ENCODE peak calls at places on chromosome 15, in five cellular contexts. One of them, this sample, is unnamed.

GRCh38 chr15:61084944-61085367 is 144.1 kb downstream of the RORA start:
- DNase-seq in heart left ventricle: no peak
- DNase-seq in WTC11: no peak
- DNase-seq in CD8-positive, alpha-beta T cell: no peak
- DNase-seq in Calu3: no peak
- DNase-seq in this sample: peak

GRCh38 chr15:65354835-65355172 is 23.0 kb downstream of the IGDCC3 start:
- DNase-seq in heart left ventricle: no peak
- DNase-seq in WTC11: no peak
- DNase-seq in CD8-positive, alpha-beta T cell: no peak
- DNase-seq in Calu3: no peak
- DNase-seq in this sample: no peak

GRCh38 chr15:48176957-48177356 is 1.1 kb downstream of the MYEF2 start:
- DNase-seq in heart left ventricle: no peak
- DNase-seq in WTC11: no peak
- DNase-seq in CD8-positive, alpha-beta T cell: no peak
- DNase-seq in Calu3: no peak
- DNase-seq in this sample: no peak

GRCh38 chr15:52295421-52295991 is at the start of gene MYO5C:
- DNase-seq in heart left ventricle: peak
- DNase-seq in WTC11: peak
- DNase-seq in CD8-positive, alpha-beta T cell: no peak
- DNase-seq in Calu3: peak
- DNase-seq in this sample: peak

GRCh38 chr15:31392761-31393401 is 66.2 kb downstream of the KLF13 start:
- DNase-seq in heart left ventricle: no peak
- DNase-seq in WTC11: no peak
- DNase-seq in CD8-positive, alpha-beta T cell: peak
- DNase-seq in Calu3: no peak
- DNase-seq in this sample: peak

GRCh38 chr15:47964229-47964628 is 156.6 kb upstream of the SLC24A5 start:
- DNase-seq in heart left ventricle: no peak
- DNase-seq in WTC11: no peak
- DNase-seq in CD8-positive, alpha-beta T cell: no peak
- DNase-seq in Calu3: no peak
- DNase-seq in this sample: no peak

GRCh38 chr15:48177875-48178611 is at the start of gene MYEF2:
- DNase-seq in heart left ventricle: peak
- DNase-seq in WTC11: peak
- DNase-seq in CD8-positive, alpha-beta T cell: peak
- DNase-seq in Calu3: peak
- DNase-seq in this sample: peak

GRCh38 chr15:78075490-78076230 is 1.9 kb downstream of the TBC1D2B start:
- DNase-seq in heart left ventricle: peak
- DNase-seq in WTC11: peak
- DNase-seq in CD8-positive, alpha-beta T cell: no peak
- DNase-seq in Calu3: peak
- DNase-seq in this sample: peak

GRCh38 chr15:64009798-64010241 is 36.5 kb downstream of the DAPK2 start:
- DNase-seq in heart left ventricle: no peak
- DNase-seq in WTC11: no peak
- DNase-seq in CD8-positive, alpha-beta T cell: peak
- DNase-seq in Calu3: no peak
- DNase-seq in this sample: no peak

GRCh38 chr15:91065505-91065904 is 34.6 kb upstream of the SV2B start:
- DNase-seq in heart left ventricle: peak
- DNase-seq in WTC11: no peak
- DNase-seq in CD8-positive, alpha-beta T cell: no peak
- DNase-seq in Calu3: no peak
- DNase-seq in this sample: no peak

GRCh38 chr15:85667491-85668424 is 127.0 kb downstream of the KLHL25 start:
- DNase-seq in heart left ventricle: peak
- DNase-seq in WTC11: no peak
- DNase-seq in CD8-positive, alpha-beta T cell: peak
- DNase-seq in Calu3: peak
- DNase-seq in this sample: no peak

GRCh38 chr15:58462547-58462946 is 30.8 kb downstream of the LIPC start:
- DNase-seq in heart left ventricle: no peak
- DNase-seq in WTC11: no peak
- DNase-seq in CD8-positive, alpha-beta T cell: no peak
- DNase-seq in Calu3: peak
- DNase-seq in this sample: peak

GRCh38 chr15:38536201-38536676 is 28.4 kb downstream of the RASGRP1 start:
- DNase-seq in heart left ventricle: peak
- DNase-seq in WTC11: no peak
- DNase-seq in CD8-positive, alpha-beta T cell: no peak
- DNase-seq in Calu3: no peak
- DNase-seq in this sample: no peak

GRCh38 chr15:68001811-68002210 is 52.3 kb upstream of the PIAS1 start:
- DNase-seq in heart left ventricle: no peak
- DNase-seq in WTC11: no peak
- DNase-seq in CD8-positive, alpha-beta T cell: no peak
- DNase-seq in Calu3: no peak
- DNase-seq in this sample: no peak

GRCh38 chr15:90914240-90915080 is 11.4 kb downstream of the MAN2A2 start:
- DNase-seq in heart left ventricle: peak
- DNase-seq in WTC11: no peak
- DNase-seq in CD8-positive, alpha-beta T cell: no peak
- DNase-seq in Calu3: no peak
- DNase-seq in this sample: no peak

GRCh38 chr15:61069369-61070075 is 159.6 kb downstream of the RORA start:
- DNase-seq in heart left ventricle: no peak
- DNase-seq in WTC11: no peak
- DNase-seq in CD8-positive, alpha-beta T cell: no peak
- DNase-seq in Calu3: no peak
- DNase-seq in this sample: no peak

GRCh38 chr15:45573961-45574629 is 13.1 kb upstream of the BLOC1S6 start:
- DNase-seq in heart left ventricle: no peak
- DNase-seq in WTC11: peak
- DNase-seq in CD8-positive, alpha-beta T cell: no peak
- DNase-seq in Calu3: peak
- DNase-seq in this sample: peak
- TF ChIP-seq CTCF in heart left ventricle: no peak
- TF ChIP-seq CTCF in WTC11: peak
- TF ChIP-seq CTCF in CD8-positive, alpha-beta T cell: no peak
- TF ChIP-seq CTCF in Calu3: no peak
- TF ChIP-seq CTCF in this sample: peak

DNA sequence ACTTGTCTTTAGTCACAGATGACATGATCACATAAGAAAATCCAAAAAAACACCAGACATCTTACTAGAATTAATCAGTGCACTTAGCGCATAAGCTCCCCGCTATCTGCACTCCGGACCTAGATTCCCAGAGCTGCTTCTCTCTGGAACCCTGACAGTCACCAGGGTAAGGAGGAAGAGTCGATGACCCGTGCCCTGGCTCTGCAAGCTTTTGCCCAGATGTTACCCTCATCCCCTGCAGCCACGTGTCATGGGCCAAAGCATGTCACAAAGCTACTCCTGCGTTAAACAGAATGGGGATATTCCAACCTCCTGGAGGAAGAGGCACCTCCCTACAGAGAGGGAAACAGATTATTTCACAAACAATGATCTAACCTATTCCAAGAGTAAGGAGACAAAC is 97.3 kb downstream of the MINAR1 start:
- DNase-seq in heart left ventricle: no peak
- DNase-seq in WTC11: no peak
- DNase-seq in CD8-positive, alpha-beta T cell: no peak
- DNase-seq in Calu3: no peak
- DNase-seq in this sample: no peak
- TF ChIP-seq CTCF in heart left ventricle: no peak
- TF ChIP-seq CTCF in WTC11: no peak
- TF ChIP-seq CTCF in CD8-positive, alpha-beta T cell: no peak
- TF ChIP-seq CTCF in Calu3: no peak
- TF ChIP-seq CTCF in this sample: no peak

GRCh38 chr15:66566963-66567531 is 1.2 kb upstream of the LCTL start:
- DNase-seq in heart left ventricle: peak
- DNase-seq in WTC11: peak
- DNase-seq in CD8-positive, alpha-beta T cell: peak
- DNase-seq in Calu3: peak
- DNase-seq in this sample: peak
- TF ChIP-seq CTCF in heart left ventricle: peak
- TF ChIP-seq CTCF in WTC11: peak
- TF ChIP-seq CTCF in CD8-positive, alpha-beta T cell: peak
- TF ChIP-seq CTCF in Calu3: peak
- TF ChIP-seq CTCF in this sample: peak

DNA sequence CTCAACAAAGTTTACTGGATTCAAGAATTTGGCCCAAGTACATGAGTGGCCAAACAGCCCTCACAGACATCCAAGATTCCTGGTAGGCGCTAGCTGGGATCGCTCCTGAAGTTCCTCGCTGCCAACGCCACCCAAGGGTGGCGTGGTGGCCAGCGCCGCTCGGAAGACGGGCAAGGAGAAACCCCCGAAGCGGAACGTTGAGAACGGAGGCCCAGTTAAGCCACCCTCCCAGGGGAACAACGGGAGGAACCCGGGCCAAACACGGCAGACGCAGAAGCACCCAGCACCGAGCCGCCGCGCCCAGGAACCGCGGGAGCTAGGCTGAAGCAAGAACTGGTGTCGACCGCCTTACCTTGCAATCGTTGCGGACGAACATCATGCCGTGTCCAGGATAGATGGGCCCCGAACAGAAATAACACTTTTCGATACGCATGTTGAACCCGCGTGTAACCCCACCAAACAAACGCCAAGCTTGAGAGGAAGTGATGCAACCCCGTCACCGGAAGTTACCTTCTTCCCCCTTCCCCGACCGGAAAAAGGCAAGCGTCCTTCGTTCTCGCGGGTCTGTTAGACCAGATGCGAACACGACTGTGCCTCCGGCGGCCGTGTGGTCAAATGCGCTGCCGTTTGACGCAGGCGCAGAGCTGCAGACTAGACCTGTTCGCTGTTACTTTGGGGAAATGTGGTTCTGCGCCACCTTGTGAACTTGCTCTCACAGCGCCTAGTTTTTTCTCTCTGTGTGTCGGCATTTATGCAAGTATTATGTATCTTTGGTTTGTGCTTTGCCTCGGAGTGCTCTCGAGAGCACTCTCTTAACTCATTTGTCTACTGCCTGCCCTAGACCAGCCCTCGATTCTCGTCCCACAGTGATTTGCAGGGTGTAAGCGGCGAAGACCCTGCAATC is at the start of gene RSL24D1:
- DNase-seq in heart left ventricle: peak
- DNase-seq in WTC11: peak
- DNase-seq in CD8-positive, alpha-beta T cell: peak
- DNase-seq in Calu3: peak
- DNase-seq in this sample: peak
- TF ChIP-seq CTCF in heart left ventricle: peak
- TF ChIP-seq CTCF in WTC11: no peak
- TF ChIP-seq CTCF in CD8-positive, alpha-beta T cell: no peak
- TF ChIP-seq CTCF in Calu3: no peak
- TF ChIP-seq CTCF in this sample: peak

DNA sequence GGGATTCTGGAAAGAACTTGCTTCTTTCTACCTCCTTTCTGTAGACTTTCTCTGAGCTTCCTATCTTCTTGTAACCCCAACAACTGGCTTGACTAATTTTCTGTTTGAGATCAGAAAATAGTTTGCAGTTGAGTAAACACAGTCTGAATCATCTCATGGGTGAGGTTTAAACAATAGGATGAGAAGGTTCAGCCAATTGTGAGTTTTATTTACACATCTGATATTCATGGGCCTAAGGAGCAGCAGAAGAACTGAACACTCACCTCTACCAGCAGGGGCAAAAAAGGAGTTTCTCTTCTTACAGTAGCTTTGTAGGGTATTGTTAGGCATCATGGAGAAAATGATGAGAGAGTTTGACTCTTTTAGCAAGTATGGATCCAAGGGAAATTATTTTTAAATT is 54.2 kb downstream of the DTWD1 start:
- DNase-seq in heart left ventricle: no peak
- DNase-seq in WTC11: no peak
- DNase-seq in CD8-positive, alpha-beta T cell: no peak
- DNase-seq in Calu3: no peak
- DNase-seq in this sample: no peak
- TF ChIP-seq CTCF in heart left ventricle: no peak
- TF ChIP-seq CTCF in WTC11: no peak
- TF ChIP-seq CTCF in CD8-positive, alpha-beta T cell: no peak
- TF ChIP-seq CTCF in Calu3: no peak
- TF ChIP-seq CTCF in this sample: peak

GRCh38 chr15:59689626-59690236 is 611 bp upstream of the BNIP2 start:
- DNase-seq in heart left ventricle: peak
- DNase-seq in WTC11: peak
- DNase-seq in CD8-positive, alpha-beta T cell: peak
- DNase-seq in Calu3: peak
- DNase-seq in this sample: peak

GRCh38 chr15:59688888-59689625 is at the start of gene BNIP2:
- DNase-seq in heart left ventricle: peak
- DNase-seq in WTC11: peak
- DNase-seq in CD8-positive, alpha-beta T cell: peak
- DNase-seq in Calu3: peak
- DNase-seq in this sample: peak

GRCh38 chr15:59687831-59688230 is 1.3 kb downstream of the BNIP2 start:
- DNase-seq in heart left ventricle: no peak
- DNase-seq in WTC11: no peak
- DNase-seq in CD8-positive, alpha-beta T cell: no peak
- DNase-seq in Calu3: no peak
- DNase-seq in this sample: no peak

GRCh38 chr15:59688383-59688887 is 685 bp downstream of the BNIP2 start:
- DNase-seq in heart left ventricle: no peak
- DNase-seq in WTC11: no peak
- DNase-seq in CD8-positive, alpha-beta T cell: peak
- DNase-seq in Calu3: peak
- DNase-seq in this sample: no peak

GRCh38 chr15:59691194-59691805 is 2.2 kb upstream of the BNIP2 start:
- DNase-seq in heart left ventricle: no peak
- DNase-seq in WTC11: no peak
- DNase-seq in CD8-positive, alpha-beta T cell: no peak
- DNase-seq in Calu3: peak
- DNase-seq in this sample: no peak
- TF ChIP-seq CTCF in heart left ventricle: peak
- TF ChIP-seq CTCF in WTC11: no peak
- TF ChIP-seq CTCF in CD8-positive, alpha-beta T cell: peak
- TF ChIP-seq CTCF in Calu3: peak
- TF ChIP-seq CTCF in this sample: peak

GRCh38 chr15:95760508-95760907 is 570.0 kb upstream of the NR2F2 start:
- DNase-seq in heart left ventricle: no peak
- DNase-seq in WTC11: peak
- DNase-seq in CD8-positive, alpha-beta T cell: no peak
- DNase-seq in Calu3: peak
- DNase-seq in this sample: peak
- TF ChIP-seq CTCF in heart left ventricle: no peak
- TF ChIP-seq CTCF in WTC11: no peak
- TF ChIP-seq CTCF in CD8-positive, alpha-beta T cell: no peak
- TF ChIP-seq CTCF in Calu3: no peak
- TF ChIP-seq CTCF in this sample: peak

GRCh38 chr15:20671665-20672064 is 130.1 kb upstream of the GOLGA6L6 start:
- DNase-seq in heart left ventricle: no peak
- DNase-seq in WTC11: no peak
- DNase-seq in CD8-positive, alpha-beta T cell: no peak
- DNase-seq in Calu3: no peak
- DNase-seq in this sample: no peak

GRCh38 chr15:20672469-20672868 is 130.9 kb upstream of the GOLGA6L6 start:
- DNase-seq in heart left ventricle: no peak
- DNase-seq in WTC11: no peak
- DNase-seq in CD8-positive, alpha-beta T cell: no peak
- DNase-seq in Calu3: no peak
- DNase-seq in this sample: no peak
- TF ChIP-seq CTCF in heart left ventricle: no peak
- TF ChIP-seq CTCF in WTC11: no peak
- TF ChIP-seq CTCF in CD8-positive, alpha-beta T cell: no peak
- TF ChIP-seq CTCF in Calu3: no peak
- TF ChIP-seq CTCF in this sample: no peak

This sample was measured in endodermal cell.